ENCODE peak calls at places on chromosome 6, in four cellular contexts. M, G, N and E are unnamed samples. For H3K9me3, the result is how much of the 10 kb centered on the place peaks cover.

GRCh38 chr6:68651018-68651985 is 16.2 kb downstream of the ADGRB3 start:
- DNase-seq in M (no peak), G (no peak), N (no peak), E (no peak)

GRCh38 chr6:88164061-88164460 is 2.1 kb downstream of the CNR1 start:
- DNase-seq in M (no peak), G (no peak), N (no peak), E (no peak)

GRCh38 chr6:11248974-11249761 is 16.7 kb upstream of the NEDD9 start:
- DNase-seq in M (no peak), G (no peak), N (no peak), E (no peak)

GRCh38 chr6:1724616-1725015 is 114.9 kb downstream of the FOXC1 start:
- DNase-seq in M (peak), G (peak), N (peak), E (peak)

GRCh38 chr6:30101939-30102700 is 10.8 kb downstream of the TRIM31 start:
- DNase-seq in M (peak), G (peak), N (peak), E (peak)

GRCh38 chr6:18165746-18166145 is 10.5 kb downstream of the KDM1B start:
- DNase-seq in M (no peak), G (no peak), N (no peak), E (no peak)

GRCh38 chr6:143605894-143606293 is 71.9 kb upstream of the PHACTR2 start:
- DNase-seq in M (no peak), G (no peak), N (no peak), E (no peak)

GRCh38 chr6:143125896-143126573 is 65.3 kb downstream of the AIG1 start:
- DNase-seq in M (no peak), G (no peak), N (no peak), E (no peak)

GRCh38 chr6:166025149-166025898 is 142.3 kb downstream of the TBXT start:
- DNase-seq in M (no peak), G (no peak), N (no peak), E (no peak)

GRCh38 chr6:28944412-28945006 is 20.7 kb upstream of the TRIM27 start:
- DNase-seq in M (peak), G (peak), N (peak), E (no peak)

GRCh38 chr6:82711992-82712788 is 348.6 kb downstream of the TPBG start:
- DNase-seq in M (no peak), G (no peak), N (no peak), E (no peak)

GRCh38 chr6:109411034-109411433 is 28.8 kb upstream of the CD164 start:
- DNase-seq in M (no peak), G (no peak), N (no peak), E (no peak)

GRCh38 chr6:37994238-37994637 is 174.7 kb downstream of the ZFAND3 start:
- DNase-seq in M (no peak), G (no peak), N (no peak), E (no peak)

GRCh38 chr6:11845664-11846577 is 67.3 kb upstream of the ADTRP start:
- DNase-seq in M (no peak), G (no peak), N (no peak), E (no peak)

GRCh38 chr6:1536526-1537429 is 72.9 kb upstream of the FOXC1 start:
- DNase-seq in M (no peak), G (no peak), N (no peak), E (peak)

GRCh38 chr6:117547688-117548621 is 54.4 kb downstream of the GOPC start:
- DNase-seq in M (peak), G (peak), N (peak), E (peak)

GRCh38 chr6:52994031-52994788 is 874 bp downstream of the GSTA4 start:
- DNase-seq in M (peak), G (no peak), N (peak), E (peak)

GRCh38 chr6:148514091-148514850 is 171.6 kb downstream of the SASH1 start:
- DNase-seq in M (no peak), G (no peak), N (no peak), E (no peak)

GRCh38 chr6:167047554-167047953 is 48.4 kb downstream of the CEP43 start:
- DNase-seq in M (no peak), G (no peak), N (no peak), E (peak)

GRCh38 chr6:143293526-143293925 is 157.0 kb downstream of the ADAT2 start:
- DNase-seq in M (no peak), G (no peak), N (no peak), E (no peak)

GRCh38 chr6:81876977-81877376 is 124.5 kb upstream of the TENT5A start:
- DNase-seq in M (no peak), G (no peak), N (no peak), E (no peak)

GRCh38 chr6:55636406-55637102 is 57.6 kb upstream of the HMGCLL1 start:
- DNase-seq in M (no peak), G (no peak), N (no peak), E (no peak)

GRCh38 chr6:43782764-43783513 is 12.9 kb downstream of the VEGFA start:
- DNase-seq in M (no peak), G (no peak), N (no peak), E (no peak)

GRCh38 chr6:16956371-16956770 is 145.5 kb upstream of the STMND1 start:
- DNase-seq in M (no peak), G (no peak), N (no peak), E (no peak)

GRCh38 chr6:55319961-55320690 is 7.1 kb upstream of the GFRAL start:
- DNase-seq in M (no peak), G (no peak), N (no peak), E (no peak)

GRCh38 chr6:72553531-72554202 is 68.2 kb upstream of the KCNQ5 start:
- DNase-seq in M (no peak), G (no peak), N (no peak), E (no peak)

GRCh38 chr6:5125152-5126006 is 40.2 kb downstream of the PPP1R3G start:
- DNase-seq in M (no peak), G (no peak), N (no peak), E (no peak)

GRCh38 chr6:156774872-156775405 is 2.2 kb upstream of the ARID1B start:
- DNase-seq in M (no peak), G (no peak), N (peak), E (no peak)
- TF ChIP-seq CTCF in M (no peak), G (no peak), N (no peak), E (peak)

GRCh38 chr6:146613947-146614346 is 15.2 kb downstream of the ADGB start:
- DNase-seq in M (no peak), G (no peak), N (no peak), E (no peak)
- TF ChIP-seq POLR2A in M (no peak), G (no peak), N (no peak), E (no peak)

GRCh38 chr6:134161036-134161435 is 108.6 kb upstream of the SLC2A12 start:
- DNase-seq in M (no peak), G (no peak), N (no peak), E (no peak)
- H3K9me3 ChIP-seq in M (under half), G (under half), N (under half), E (under half)

DNA sequence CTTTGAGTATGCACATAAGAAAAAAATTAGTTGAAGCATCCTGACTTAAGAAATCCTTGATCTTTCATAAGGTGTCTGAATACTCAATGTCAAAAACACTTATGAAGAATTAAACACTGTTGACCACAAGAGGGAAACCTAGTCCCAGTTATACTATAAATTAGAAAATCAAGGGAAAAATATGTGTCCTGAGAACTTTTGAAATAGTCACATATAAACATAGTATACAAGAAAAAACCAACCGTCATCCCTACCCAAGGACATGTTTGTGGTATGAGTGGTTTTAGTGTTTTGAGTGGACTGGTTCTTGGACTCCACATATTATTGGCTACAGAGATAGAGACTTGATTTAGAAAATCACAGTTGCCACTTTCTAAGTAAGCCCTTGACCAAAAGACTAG is 7.6 kb upstream of the HLA-DRA start:
- DNase-seq in M (no peak), G (no peak), N (no peak), E (no peak)
- TF ChIP-seq CTCF in M (peak), G (peak), N (peak), E (no peak)

GRCh38 chr6:134195985-134196384 is 121.9 kb downstream of the SGK1 start:
- DNase-seq in M (no peak), G (no peak), N (no peak), E (no peak)
- TF ChIP-seq POLR2A in M (no peak), G (no peak), N (no peak), E (no peak)